ENCODE peak calls at places on chromosomes 7 and 10, in eight cellular contexts. Y is Right ventricle myocardium superior; W is kidney; S is colonic mucosa; L is activated naive CD8-positive, alpha-beta T cell treated with anti-CD3 and anti-CD28 coated beads, Interleukin-2, amount 50 U/mL, for 24 hours; O is GOT3; X is activated CD4-positive, CD25-positive, alpha-beta regulatory T cell; G is foreskin fibroblast. I is an unnamed sample.

GRCh38 chr7:125834421-125834820 is 904.8 kb upstream of the POT1 start:
- DNase-seq in Y (no peak), W (no peak), L (no peak), S (no peak), G (no peak), X (no peak), O (no peak), I (no peak)

GRCh38 chr7:64999165-65000004 is 7.1 kb downstream of the ERV3-1 start:
- DNase-seq in X (no peak), L (no peak), S (no peak), W (no peak), O (no peak), Y (no peak), G (peak; percentile 31), I (peak; percentile 80)

GRCh38 chr7:133703547-133703946 is 423.6 kb upstream of the LRGUK start:
- DNase-seq in G (peak; percentile 82), L (no peak), X (no peak), O (no peak), Y (no peak), W (no peak), S (no peak), I (peak; percentile 82)

GRCh38 chr7:8176370-8177081 is 85.4 kb downstream of the ICA1 start:
- DNase-seq in S (no peak), O (no peak), W (no peak), Y (no peak), G (no peak), X (peak; percentile 8), L (peak; percentile 55), I (no peak)

GRCh38 chr10:125123363-125124113 is 36.8 kb downstream of the CTBP2 start:
- DNase-seq in Y (peak; percentile 93), L (no peak), W (peak; percentile 96), O (no peak), S (peak; percentile 93), X (no peak), G (peak; percentile 81), I (peak; percentile 82)

GRCh38 chr10:92126100-92126650 is 164.7 kb downstream of the CPEB3 start:
- DNase-seq in S (no peak), G (no peak), L (no peak), O (no peak), X (no peak), W (no peak), Y (no peak), I (no peak)

GRCh38 chr7:116277070-116277469 is 66.7 kb downstream of the TES start:
- DNase-seq in X (no peak), L (no peak), Y (no peak), W (no peak), O (no peak), G (no peak), S (no peak), I (no peak)

GRCh38 chr7:21338728-21339164 is 89.1 kb upstream of the SP4 start:
- DNase-seq in W (no peak), S (no peak), Y (no peak), O (no peak), L (peak; percentile 52), X (peak; percentile 11), G (no peak), I (no peak)

GRCh38 chr10:16967866-16968721 is 150.9 kb upstream of the RSU1 start:
- DNase-seq in Y (peak; percentile 52), G (peak; percentile 91), O (peak; percentile 31), X (no peak), S (no peak), L (no peak), W (no peak), I (peak; percentile 87)

GRCh38 chr7:93249749-93250148 is 17.6 kb downstream of the VPS50 start:
- DNase-seq in O (no peak), S (no peak), X (no peak), Y (no peak), L (no peak), G (no peak), W (no peak), I (peak; percentile 7)

GRCh38 chr7:57641521-57642067 is 191.6 kb downstream of the ZNF716 start:
- DNase-seq in Y (no peak), W (peak; percentile 36), L (no peak), O (no peak), G (no peak), X (no peak), S (no peak), I (no peak)

GRCh38 chr10:79287973-79288715 is 59.1 kb upstream of the PPIF start:
- DNase-seq in W (no peak), X (no peak), Y (no peak), G (no peak), O (no peak), S (no peak), L (no peak), I (no peak)

GRCh38 chr10:102654566-102654965 is 10.3 kb downstream of the TRIM8 start:
- DNase-seq in S (no peak), O (no peak), Y (peak; percentile 33), L (no peak), W (peak; percentile 55), G (no peak), X (no peak), I (no peak)

GRCh38 chr10:49105076-49105475 is 10.2 kb downstream of the VSTM4 start:
- DNase-seq in O (no peak), Y (no peak), L (no peak), G (no peak), S (no peak), X (no peak), W (no peak), I (no peak)

GRCh38 chr10:69318997-69319727 is 40.9 kb downstream of the HK1 start:
- DNase-seq in W (peak; percentile 95), O (no peak), X (peak; percentile 41), G (peak; percentile 60), Y (peak; percentile 91), L (peak; percentile 78), S (peak; percentile 89), I (peak; percentile 49)

GRCh38 chr10:47094126-47094525 is 182.9 kb downstream of the PTPN20 start:
- DNase-seq in O (no peak), S (no peak), L (no peak), W (no peak), X (no peak), Y (no peak), G (no peak), I (no peak)

GRCh38 chr7:149430197-149430596 is 30.7 kb downstream of the ZNF777 start:
- DNase-seq in O (no peak), G (no peak), W (no peak), X (no peak), Y (no peak), S (no peak), L (no peak), I (no peak)

GRCh38 chr10:452512-453504 is 236.7 kb downstream of the DIP2C start:
- DNase-seq in Y (no peak), S (no peak), W (no peak), X (no peak), G (peak; percentile 36), O (no peak), L (no peak), I (no peak)

GRCh38 chr7:66050990-66051424 is 24.6 kb upstream of the ASL start:
- DNase-seq in X (no peak), G (peak; percentile 98), W (no peak), O (peak; percentile 26), Y (no peak), L (no peak), S (no peak), I (peak; percentile 96)

GRCh38 chr7:143410523-143411004 is 1.9 kb upstream of the EPHA1 start:
- DNase-seq in W (no peak), X (no peak), S (no peak), O (no peak), Y (no peak), L (no peak), G (no peak), I (peak; percentile 81)

GRCh38 chr7:37062460-37062859 is 338.2 kb upstream of the AOAH start:
- DNase-seq in L (no peak), G (no peak), X (no peak), O (no peak), S (no peak), W (no peak), Y (no peak), I (no peak)

GRCh38 chr7:69808401-69808800 is 210.1 kb downstream of the AUTS2 start:
- DNase-seq in L (no peak), G (no peak), X (no peak), S (no peak), Y (no peak), W (no peak), O (no peak), I (peak; percentile 57)

GRCh38 chr7:131111-132094 is 61.0 kb upstream of the FAM20C start:
- DNase-seq in Y (peak; percentile 84), W (peak; percentile 75), L (no peak), G (no peak), O (no peak), X (no peak), S (no peak), I (peak; percentile 29)

GRCh38 chr10:86043236-86043635 is 323.4 kb downstream of the GRID1 start:
- DNase-seq in X (no peak), O (no peak), W (no peak), S (no peak), G (no peak), L (no peak), Y (no peak), I (no peak)

GRCh38 chr7:112207106-112207592 is 654 bp downstream of the ZNF277 start:
- DNase-seq in Y (no peak), L (no peak), W (no peak), X (no peak), S (peak; percentile 42), O (no peak), G (no peak), I (no peak)

GRCh38 chr7:26403640-26404039 is 112.0 kb downstream of the SNX10 start:
- DNase-seq in G (no peak), W (no peak), Y (no peak), X (no peak), L (no peak), S (no peak), O (no peak), I (no peak)

GRCh38 chr10:13984647-13985155 is 346.0 kb downstream of the FRMD4A start:
- DNase-seq in G (peak; percentile 89), S (no peak), L (no peak), X (no peak), Y (no peak), O (no peak), W (no peak), I (peak; percentile 99)

GRCh38 chr7:116393654-116394053 is 105.9 kb upstream of the CAV2 start:
- DNase-seq in G (no peak), L (no peak), O (no peak), W (no peak), S (no peak), Y (peak; percentile 49), X (no peak), I (peak; percentile 48)

GRCh38 chr10:105844653-105845052 is 1203.6 kb downstream of the SORCS3 start:
- DNase-seq in O (no peak), S (no peak), W (no peak), L (no peak), G (no peak), X (no peak), Y (no peak), I (no peak)

GRCh38 chr10:13401142-13401541 is 53.0 kb upstream of the SEPHS1 start:
- DNase-seq in W (no peak), X (no peak), Y (no peak), S (no peak), O (no peak), G (no peak), L (no peak), I (no peak)

I was measured in fibroblast of mammary gland.